ENCODE peak calls at places on chromosomes 3 and 15, in four cellular contexts. Y, O, S and H are unnamed samples.
A peak's percentile ranks its signal among the peaks of the same experiment; 100 is the strongest.

GRCh38 chr15:100759116-100759515 is 120.5 kb upstream of the ALDH1A3 start:
- DNase-seq in S (no peak), Y (no peak), O (no peak), H (no peak)

GRCh38 chr3:101851833-101852232 is 2.5 kb downstream of the NFKBIZ start:
- DNase-seq in O (no peak), S (no peak), Y (no peak), H (no peak)

GRCh38 chr15:87115795-87116194 is 1036.1 kb downstream of the AGBL1 start:
- DNase-seq in O (no peak), S (no peak), Y (no peak), H (no peak)

GRCh38 chr15:52282418-52282817 is 13.2 kb downstream of the MYO5C start:
- DNase-seq in Y (no peak), O (no peak), S (no peak), H (no peak)

GRCh38 chr3:127013196-127013595 is 30.3 kb downstream of the PLXNA1 start:
- DNase-seq in O (no peak), Y (no peak), S (no peak), H (no peak)

GRCh38 chr3:74630602-74631001 is 16.1 kb upstream of the CNTN3 start:
- DNase-seq in Y (no peak), O (no peak), S (no peak), H (no peak)

GRCh38 chr3:183098538-183099025 is 714 bp downstream of the MCCC1 start:
- DNase-seq in Y (no peak), S (no peak), O (no peak), H (no peak)

GRCh38 chr3:180447156-180447555 is 154.8 kb upstream of the TTC14 start:
- DNase-seq in S (no peak), Y (no peak), O (no peak), H (no peak)

GRCh38 chr15:71080705-71081104 is 34.6 kb upstream of the THSD4 start:
- DNase-seq in O (no peak), Y (no peak), S (no peak), H (no peak)

GRCh38 chr3:32310918-32311839 is 72.7 kb downstream of the CMTM8 start:
- DNase-seq in S (no peak), O (no peak), Y (no peak), H (no peak)

GRCh38 chr3:94259291-94259690 is 196.4 kb downstream of the NSUN3 start:
- DNase-seq in O (no peak), Y (no peak), S (no peak), H (no peak)

GRCh38 chr15:59424626-59425025 is 13.4 kb upstream of the FAM81A start:
- DNase-seq in O (no peak), Y (no peak), S (no peak), H (no peak)

GRCh38 chr15:53525894-53526293 is 233.6 kb downstream of the WDR72 start:
- DNase-seq in S (no peak), Y (no peak), O (no peak), H (no peak)

GRCh38 chr3:52555056-52555455 is 18.7 kb downstream of the UQCC5 start:
- DNase-seq in Y (no peak), O (no peak), S (no peak), H (no peak)

GRCh38 chr3:186821429-186822367 is 15.4 kb upstream of the RFC4 start:
- DNase-seq in S (no peak), Y (no peak), O (no peak), H (peak; percentile 36)

GRCh38 chr15:64224508-64224907 is 61.7 kb upstream of the PPIB start:
- DNase-seq in S (peak; percentile 46), Y (peak; percentile 71), O (peak; percentile 46), H (peak; percentile 55)

GRCh38 chr15:92226020-92226612 is 167.6 kb upstream of the ST8SIA2 start:
- DNase-seq in S (no peak), Y (no peak), O (no peak), H (peak; percentile 23)

GRCh38 chr3:120227710-120228347 is 57.2 kb downstream of the GPR156 start:
- DNase-seq in O (no peak), S (no peak), Y (no peak), H (no peak)

GRCh38 chr15:98807262-98807661 is 158.9 kb downstream of the IGF1R start:
- DNase-seq in O (no peak), S (no peak), Y (no peak), H (no peak)

GRCh38 chr3:176046717-176047116 is 1150.6 kb downstream of the TBL1XR1 start:
- DNase-seq in S (no peak), Y (no peak), O (no peak), H (peak; percentile 45)

GRCh38 chr15:71304681-71305080 is 189.4 kb downstream of the THSD4 start:
- DNase-seq in S (no peak), O (no peak), Y (no peak), H (no peak)

GRCh38 chr15:79450648-79451047 is 18.5 kb downstream of the MINAR1 start:
- DNase-seq in O (no peak), S (no peak), Y (no peak), H (no peak)

GRCh38 chr3:73762855-73763254 is 138.1 kb upstream of the PDZRN3 start:
- DNase-seq in O (no peak), S (no peak), Y (no peak), H (no peak)

GRCh38 chr15:47576921-47577474 is 140.3 kb upstream of the SEMA6D start:
- DNase-seq in Y (no peak), S (no peak), O (no peak), H (no peak)

GRCh38 chr3:88219138-88219792 is 69.5 kb downstream of the C3orf38 start:
- DNase-seq in S (peak; percentile 26), Y (no peak), O (no peak), H (peak; percentile 55)

DNA sequence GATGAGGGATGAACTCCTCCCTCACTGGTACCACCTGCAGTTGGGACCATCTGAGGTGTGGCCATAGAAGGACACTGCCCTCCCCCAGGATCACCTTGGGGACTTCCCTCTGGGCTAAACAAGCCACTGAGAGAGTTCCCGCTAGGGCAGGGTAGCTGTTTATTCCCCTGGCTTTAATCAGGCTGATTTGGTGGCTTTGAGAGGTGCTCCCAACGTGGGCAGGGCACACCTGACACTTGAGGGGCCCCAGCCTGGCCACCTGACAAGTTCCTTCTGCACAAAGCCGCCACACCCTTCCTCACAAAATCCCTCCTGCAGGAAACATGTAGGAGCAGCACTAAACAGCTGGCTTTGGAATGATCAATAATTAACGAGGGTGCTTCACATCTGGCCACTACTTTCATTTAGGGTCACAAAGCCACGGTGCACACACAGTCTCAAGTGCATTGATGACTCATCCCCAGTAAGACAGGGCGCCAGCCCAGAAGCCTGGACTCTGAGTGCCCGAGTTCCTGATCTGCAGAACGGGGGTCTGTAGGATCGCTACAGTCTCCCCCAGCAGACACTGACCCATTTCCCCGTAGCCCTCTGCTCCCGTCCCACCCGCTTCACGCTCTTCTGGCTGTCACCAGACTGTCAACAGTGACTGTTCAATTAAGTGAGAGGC is 75.1 kb downstream of the ATP10A start:
- DNase-seq in S (peak; percentile 46), Y (peak; percentile 85), O (no peak), H (no peak)
- H3K4me1 ChIP-seq in S (peaks cover 18% of the 10 kb centered on the region), Y (peaks cover 83% of the 10 kb centered on the region), O (peaks cover 7% of the 10 kb centered on the region), H (no peaks in the 10 kb centered on the region)

DNA sequence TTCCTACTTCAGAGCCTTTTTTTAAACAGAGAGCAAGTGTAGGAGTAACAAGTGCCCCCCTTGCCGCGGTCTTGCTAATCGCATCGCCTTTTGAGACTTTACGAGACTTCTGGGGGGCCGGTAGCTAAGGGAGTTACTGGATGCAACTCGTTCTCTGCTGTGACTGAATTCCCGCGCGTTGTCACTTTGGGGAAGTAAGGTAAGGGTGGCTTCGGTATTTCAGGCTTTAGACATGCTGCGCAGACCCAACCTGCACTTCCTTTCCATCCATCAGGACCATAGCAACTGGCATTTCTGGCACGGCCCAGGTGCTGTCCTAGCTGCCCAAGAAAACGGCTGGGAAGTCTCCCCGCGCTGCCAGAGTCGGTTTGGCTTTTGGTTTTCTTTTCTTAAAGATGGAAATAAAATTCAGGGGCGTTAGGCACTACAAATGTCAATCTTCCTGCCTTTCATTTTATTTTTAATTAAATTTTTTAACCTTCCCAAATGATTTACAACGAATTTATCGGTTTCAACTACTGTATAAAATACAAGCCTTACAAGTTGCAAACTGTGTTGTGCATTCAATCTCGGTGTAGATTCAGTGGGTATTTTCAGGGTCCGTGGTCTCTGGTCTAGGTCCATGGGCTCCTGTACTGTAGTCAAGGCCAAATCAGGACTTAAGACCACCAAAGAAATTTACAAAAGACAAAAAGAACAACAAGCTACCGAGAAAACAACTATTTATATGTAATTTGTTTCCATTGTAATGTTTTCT is 3.5 kb downstream of the MECOM start:
- DNase-seq in Y (no peak), O (no peak), S (no peak), H (no peak)
- H3K27me3 ChIP-seq in Y (peaks cover 70% of the 10 kb centered on the region), O (no peaks in the 10 kb centered on the region), S (peaks cover 9% of the 10 kb centered on the region), H (peaks cover 83% of the 10 kb centered on the region)

GRCh38 chr15:97729270-97729669 is 231.2 kb upstream of the ARRDC4 start:
- DNase-seq in S (no peak), O (no peak), Y (no peak), H (no peak)
- TF ChIP-seq CTCF in S (no peak), O (no peak), Y (no peak), H (no peak)

DNA sequence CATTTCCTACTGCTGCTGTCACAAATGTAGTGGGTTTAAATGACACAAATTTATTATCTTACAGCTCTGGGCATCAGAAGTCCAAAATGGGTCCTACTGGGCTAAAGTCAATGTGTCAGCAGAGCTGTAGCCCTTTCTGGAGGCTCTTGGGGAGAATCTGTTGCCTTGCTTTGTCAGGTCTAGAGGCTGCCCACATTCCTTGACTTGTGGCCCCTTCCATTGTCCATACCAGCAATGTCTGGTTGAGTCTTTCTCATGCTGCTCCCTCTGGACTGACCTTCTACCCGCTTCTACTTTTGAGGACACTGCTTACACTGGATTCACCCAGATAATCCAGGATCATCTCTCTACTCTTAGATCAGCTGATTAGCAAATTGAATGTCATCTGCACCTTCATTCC is 3.0 kb downstream of the IL12A start:
- DNase-seq in Y (no peak), O (no peak), S (no peak), H (no peak)
- H3K4me1 ChIP-seq in Y (peaks cover 47% of the 10 kb centered on the region), O (no peaks in the 10 kb centered on the region), S (peaks cover 15% of the 10 kb centered on the region), H (no peaks in the 10 kb centered on the region)